ENCODE peak calls at places on chromosomes 1 and 21, in ten cellular contexts. O, I, Z, U, A, T, M, F, C and D are unnamed samples.

GRCh38 chr1:216686860-216687545 is 36.2 kb downstream of the ESRRG start:
- DNase-seq in O (no peak), T (no peak), U (no peak), Z (no peak), C (peak), M (peak), I (no peak), A (no peak), F (peak), D (no peak)

GRCh38 chr1:52725903-52726264 is 369 bp upstream of the ZYG11B start:
- DNase-seq in M (no peak), I (no peak), A (no peak), O (no peak), U (no peak), F (no peak), C (no peak), Z (no peak), T (no peak), D (no peak)

GRCh38 chr1:180098242-180098995 is 56.2 kb upstream of the QSOX1 start:
- DNase-seq in A (no peak), M (peak), Z (no peak), C (peak), O (no peak), I (no peak), U (no peak), F (no peak), T (peak), D (no peak)

GRCh38 chr1:11948822-11949458 is 14.4 kb downstream of the PLOD1 start:
- DNase-seq in U (no peak), M (peak), I (no peak), C (peak), Z (no peak), A (no peak), F (peak), O (no peak), T (peak), D (no peak)

GRCh38 chr1:18569811-18570545 is 60.7 kb upstream of the PAX7 start:
- DNase-seq in U (no peak), F (no peak), M (no peak), O (no peak), C (no peak), T (no peak), I (no peak), Z (no peak), A (no peak), D (no peak)

GRCh38 chr21:36316872-36317484 is 3.0 kb upstream of the MORC3 start:
- DNase-seq in C (no peak), M (no peak), A (no peak), I (no peak), F (no peak), O (no peak), T (no peak), Z (no peak), U (no peak), D (no peak)

GRCh38 chr1:95578462-95578861 is 344.5 kb downstream of the RWDD3 start:
- DNase-seq in F (peak), I (no peak), T (no peak), M (peak), C (peak), U (no peak), A (no peak), Z (no peak), O (no peak), D (no peak)

GRCh38 chr1:23013657-23014056 is 2.0 kb downstream of the TEX46 start:
- DNase-seq in C (no peak), U (peak), A (no peak), Z (no peak), F (no peak), T (peak), I (no peak), M (no peak), O (no peak), D (no peak)

GRCh38 chr1:1421907-1422464 is 910 bp upstream of the ANKRD65 start:
- DNase-seq in Z (no peak), F (no peak), O (no peak), U (no peak), A (no peak), M (no peak), T (no peak), I (no peak), C (no peak), D (no peak)

GRCh38 chr1:7972285-7972684 is 10.8 kb downstream of the PARK7 start:
- DNase-seq in A (no peak), Z (no peak), M (no peak), T (no peak), I (no peak), O (no peak), C (no peak), F (no peak), U (no peak), D (no peak)

GRCh38 chr1:10497109-10497508 is 22.4 kb downstream of the PEX14 start:
- DNase-seq in U (no peak), I (no peak), Z (no peak), T (no peak), A (no peak), O (no peak), M (no peak), C (no peak), F (no peak), D (no peak)

GRCh38 chr1:18950415-18951026 is 6.0 kb downstream of the IFFO2 start:
- DNase-seq in F (no peak), M (no peak), T (no peak), I (no peak), C (no peak), O (peak), Z (peak), U (no peak), A (no peak), D (no peak)

GRCh38 chr1:62841587-62842169 is 57.7 kb downstream of the ATG4C start:
- DNase-seq in C (peak), U (peak), F (peak), M (peak), O (no peak), A (peak), Z (peak), I (peak), T (peak), D (no peak)

DNA sequence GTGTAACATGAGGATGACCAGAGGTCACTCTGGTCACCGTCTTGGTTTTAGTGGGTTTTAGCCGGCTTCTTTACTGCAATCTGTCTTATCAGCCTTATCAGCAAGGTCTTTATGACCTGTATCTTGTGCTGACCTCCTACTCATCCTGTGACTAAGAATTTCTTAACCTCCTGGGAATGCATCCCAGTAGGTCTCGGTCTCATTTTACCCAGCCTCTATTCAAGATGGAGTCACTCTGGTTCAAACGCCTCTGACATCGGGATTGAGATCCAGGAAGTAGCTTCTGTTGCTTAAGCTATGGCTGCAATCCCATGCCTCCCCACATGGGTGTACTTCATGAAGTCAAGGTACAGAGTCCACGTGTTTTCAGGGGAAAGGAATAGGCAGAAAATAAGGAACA is 19.9 kb downstream of the FMN2 start:
- DNase-seq in I (peak), F (peak), O (no peak), C (no peak), Z (no peak), U (no peak), T (no peak), A (no peak), M (no peak), D (no peak)
- TF ChIP-seq CTCF in I (peak), F (no peak), O (no peak), C (no peak), Z (no peak), U (no peak), T (no peak), A (peak), M (no peak), D (no peak)

GRCh38 chr21:38041493-38041892 is 125.2 kb upstream of the KCNJ6 start:
- DNase-seq in A (no peak), Z (no peak), M (no peak), I (no peak), C (no peak), U (no peak), F (no peak), T (no peak), O (no peak), D (no peak)

GRCh38 chr21:38036016-38036415 is 119.8 kb upstream of the KCNJ6 start:
- DNase-seq in F (no peak), A (no peak), Z (no peak), O (no peak), U (no peak), M (no peak), C (no peak), T (no peak), I (no peak), D (no peak)

GRCh38 chr21:38039369-38039768 is 123.1 kb upstream of the KCNJ6 start:
- DNase-seq in M (no peak), U (no peak), C (no peak), O (no peak), F (no peak), I (no peak), A (no peak), Z (no peak), T (no peak), D (no peak)

GRCh38 chr21:38039841-38040240 is 123.6 kb upstream of the KCNJ6 start:
- DNase-seq in A (no peak), T (no peak), C (no peak), U (no peak), I (no peak), O (no peak), Z (no peak), F (no peak), M (no peak), D (no peak)

GRCh38 chr21:38037416-38037815 is 121.2 kb upstream of the KCNJ6 start:
- DNase-seq in A (no peak), I (no peak), F (no peak), U (peak), M (no peak), O (no peak), C (peak), Z (no peak), T (peak), D (no peak)
- TF ChIP-seq CTCF in A (no peak), I (no peak), F (no peak), U (no peak), M (no peak), O (no peak), C (no peak), Z (no peak), T (no peak), D (no peak)

GRCh38 chr1:199336745-199337640 is 690.5 kb upstream of the NR5A2 start:
- DNase-seq in Z (no peak), U (no peak), F (no peak), T (no peak), M (no peak), O (no peak), A (no peak), I (no peak), C (no peak), D (no peak)
- TF ChIP-seq CTCF in Z (peak), U (peak), F (no peak), T (no peak), M (no peak), O (no peak), A (no peak), I (no peak), C (no peak), D (no peak)

GRCh38 chr21:29029524-29029923 is 5.1 kb downstream of the USP16 start:
- DNase-seq in M (no peak), U (no peak), O (no peak), T (no peak), A (no peak), I (no peak), C (no peak), F (no peak), Z (no peak), D (no peak)

GRCh38 chr21:29022141-29022540 is 2.3 kb upstream of the USP16 start:
- DNase-seq in O (no peak), A (no peak), I (no peak), M (no peak), U (no peak), C (no peak), T (no peak), Z (no peak), F (no peak), D (no peak)

GRCh38 chr21:29025328-29025713 is 853 bp downstream of the USP16 start:
- DNase-seq in M (peak), C (peak), T (peak), F (no peak), I (no peak), U (no peak), O (no peak), Z (no peak), A (no peak), D (no peak)

DNA sequence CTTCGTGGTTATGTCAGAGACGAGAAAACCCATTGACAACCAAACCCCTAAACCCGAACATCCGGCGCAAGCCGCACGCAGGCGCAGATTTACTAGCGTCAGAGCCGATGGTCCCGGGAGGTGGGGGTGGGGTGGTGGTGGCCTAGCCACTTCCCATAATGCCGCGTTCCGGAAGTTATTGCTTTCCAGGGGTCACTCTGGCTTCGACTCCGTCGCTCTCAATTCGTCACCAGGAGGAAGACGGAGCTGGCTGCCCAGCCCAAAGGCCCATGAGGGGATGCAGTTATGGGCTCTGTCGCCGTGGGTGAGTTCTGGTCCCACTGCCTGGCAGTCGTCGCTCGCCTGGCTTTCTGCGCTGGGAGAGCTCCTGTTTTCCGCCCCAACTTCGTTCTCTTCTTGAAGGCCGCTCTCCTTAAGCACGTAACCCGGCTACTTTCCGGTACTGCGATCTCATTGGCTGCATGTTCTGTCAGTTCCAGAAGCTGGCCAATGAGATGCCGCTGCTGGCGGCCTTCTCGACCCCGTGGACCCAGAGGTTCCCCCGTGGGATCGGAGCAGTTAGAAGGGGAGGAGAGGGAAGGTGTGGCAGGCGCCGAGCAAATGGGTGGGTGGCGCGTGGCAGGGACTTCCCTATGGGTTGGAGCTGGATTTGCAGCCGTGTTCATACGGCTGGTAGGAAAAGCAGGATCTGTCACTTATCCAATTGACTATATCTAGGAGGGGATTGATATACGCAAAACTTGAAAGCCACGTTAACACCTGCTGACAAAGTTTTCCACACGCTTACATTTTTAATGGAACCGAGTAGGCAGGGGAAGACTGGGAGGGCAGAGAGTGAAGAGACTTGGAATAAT is at the start of gene USP16:
- DNase-seq in I (peak), F (peak), O (peak), A (peak), Z (peak), M (peak), T (peak), C (peak), U (peak), D (peak)
- TF ChIP-seq CTCF in I (peak), F (peak), O (peak), A (no peak), Z (no peak), M (no peak), T (no peak), C (no peak), U (peak), D (no peak)

GRCh38 chr1:198359024-198359653 is 181.3 kb downstream of the ATP6V1G3 start:
- DNase-seq in T (no peak), I (no peak), F (no peak), C (peak), M (peak), O (no peak), U (no peak), A (no peak), Z (no peak), D (no peak)
- TF ChIP-seq CTCF in T (no peak), I (peak), F (peak), C (peak), M (peak), O (peak), U (peak), A (peak), Z (peak), D (peak)

DNA sequence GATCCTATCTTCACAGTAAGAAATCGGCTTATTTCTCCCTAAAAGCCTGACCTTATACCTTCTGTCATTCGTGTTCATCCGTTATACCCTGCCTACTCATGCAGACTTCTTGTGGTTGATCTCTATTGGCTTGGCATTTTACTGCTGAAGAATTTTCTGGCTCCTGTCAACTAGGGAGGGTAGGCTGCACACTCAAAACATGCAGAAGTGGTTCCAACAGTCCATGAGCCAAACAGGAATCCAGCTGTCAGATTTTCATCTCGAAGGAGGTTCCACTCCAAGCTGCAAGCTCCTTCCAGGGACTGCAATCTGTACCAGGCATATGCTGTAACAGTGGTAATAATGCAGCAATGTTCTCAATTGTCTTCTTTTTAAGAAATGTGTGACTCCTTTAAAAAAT is 10.1 kb downstream of the DNAJC11 start:
- DNase-seq in T (no peak), A (no peak), U (no peak), I (no peak), M (peak), C (peak), F (no peak), Z (no peak), O (no peak), D (no peak)
- TF ChIP-seq CTCF in T (no peak), A (no peak), U (no peak), I (no peak), M (no peak), C (no peak), F (no peak), Z (no peak), O (no peak), D (no peak)

DNA sequence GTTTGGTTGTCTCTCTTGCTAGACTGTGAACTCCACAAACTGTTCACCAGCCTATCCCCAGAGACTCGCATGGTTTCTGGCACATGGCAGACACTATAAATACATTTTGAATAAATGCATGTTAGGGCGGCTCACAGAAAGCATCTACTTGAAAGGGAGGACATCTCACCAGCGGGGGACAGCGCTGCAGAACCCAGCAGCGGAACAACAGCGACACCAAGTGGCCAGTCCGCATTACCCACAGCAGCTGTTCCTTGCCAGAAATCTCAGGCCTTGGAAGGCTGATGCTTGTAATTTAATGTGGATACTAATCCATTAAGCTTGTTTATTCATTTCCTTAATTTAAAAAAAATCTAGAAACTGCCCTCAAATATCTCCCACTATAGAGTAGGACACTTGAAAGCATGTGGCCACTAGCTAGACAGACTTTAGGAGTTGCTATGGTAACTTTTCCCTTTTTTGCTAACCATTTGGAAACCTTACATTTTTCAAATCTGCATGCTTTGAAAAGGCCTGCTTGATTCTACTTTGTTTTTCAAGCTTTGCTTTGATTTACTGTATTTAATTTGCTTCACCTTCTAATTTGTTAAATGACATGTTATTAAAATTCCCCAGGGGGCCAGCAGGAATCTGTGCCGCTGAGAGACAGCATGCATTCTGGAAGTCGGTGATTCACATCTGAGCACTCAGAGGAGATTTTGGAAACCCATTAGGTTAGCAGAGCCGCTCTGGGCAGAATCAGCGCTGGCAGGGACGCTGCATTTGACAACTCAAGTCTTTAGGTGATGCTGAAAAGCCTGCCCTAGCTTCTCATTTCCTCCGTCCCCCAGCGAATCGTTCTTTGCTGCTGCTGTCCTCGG is 63.5 kb upstream of the SSX2IP start:
- DNase-seq in C (peak), F (peak), I (peak), O (peak), A (peak), U (no peak), Z (peak), T (peak), M (peak), D (peak)
- TF ChIP-seq CTCF in C (peak), F (peak), I (peak), O (peak), A (peak), U (peak), Z (peak), T (peak), M (peak), D (peak)

DNA sequence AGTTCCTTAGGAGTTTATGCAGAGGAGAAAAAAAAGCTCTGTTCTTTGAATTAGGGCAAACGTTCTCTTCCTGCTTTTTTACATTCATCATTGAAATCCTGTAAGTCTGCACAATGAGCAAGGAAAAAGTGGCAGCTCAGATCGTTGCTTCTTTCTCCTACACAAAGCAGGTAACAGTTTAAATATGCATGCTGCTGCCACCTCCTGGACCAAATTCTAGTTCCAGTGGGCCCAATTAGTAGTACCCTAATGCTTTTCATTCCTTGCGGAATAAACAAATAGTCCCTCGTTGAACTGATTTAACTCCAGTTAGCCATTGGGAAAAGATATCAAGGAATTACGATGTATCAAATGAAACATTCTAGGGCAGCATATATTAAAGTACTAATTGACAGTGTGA is 20.1 kb downstream of the YTHDF2 start:
- DNase-seq in C (peak), U (no peak), Z (no peak), F (no peak), A (no peak), T (no peak), I (no peak), M (peak), O (no peak), D (no peak)
- TF ChIP-seq CTCF in C (peak), U (peak), Z (peak), F (no peak), A (no peak), T (no peak), I (no peak), M (no peak), O (peak), D (no peak)

GRCh38 chr1:100614570-100614969 is 76.6 kb downstream of the GPR88 start:
- DNase-seq in A (no peak), F (no peak), U (no peak), I (no peak), T (no peak), C (no peak), M (no peak), Z (no peak), O (no peak), D (no peak)
- TF ChIP-seq CTCF in A (no peak), F (no peak), U (no peak), I (no peak), T (no peak), C (no peak), M (no peak), Z (no peak), O (no peak), D (no peak)